ENCODE peak calls at places on chromosomes 4 and X, in five cellular contexts. E, M, Z, N and Q are unnamed samples.

GRCh38 chrX:54043696-54044125 is 562 bp downstream of the PHF8 start:
- DNase-seq in E (no peak), N (peak), Z (peak), M (peak), Q (peak)

GRCh38 chr4:145773581-145774234 is 93.8 kb downstream of the C4orf51 start:
- DNase-seq in N (no peak), E (no peak), M (peak), Z (no peak), Q (no peak)

GRCh38 chr4:29948451-29948850 is 771.7 kb upstream of the PCDH7 start:
- DNase-seq in N (no peak), E (no peak), Z (no peak), M (no peak), Q (no peak)

GRCh38 chr4:139628184-139629012 is 37.2 kb upstream of the MGST2 start:
- DNase-seq in Z (peak), M (peak), N (peak), E (no peak), Q (no peak)

GRCh38 chr4:8273450-8273849 is 3.9 kb downstream of the HTRA3 start:
- DNase-seq in M (no peak), N (no peak), E (no peak), Z (no peak), Q (no peak)

GRCh38 chrX:154734101-154734781 is 16.6 kb downstream of the GAB3 start:
- DNase-seq in Z (no peak), E (no peak), N (no peak), M (peak), Q (no peak)

GRCh38 chrX:150364347-150365050 is 1.4 kb downstream of the MAMLD1 start:
- DNase-seq in M (peak), N (no peak), E (no peak), Z (peak), Q (peak)

GRCh38 chr4:108103096-108103495 is 65.6 kb downstream of the LEF1 start:
- DNase-seq in Z (no peak), M (no peak), E (no peak), N (no peak), Q (no peak)

GRCh38 chrX:103153661-103154060 is 60.7 kb upstream of the NXF3 start:
- DNase-seq in Z (no peak), E (no peak), M (no peak), N (no peak), Q (no peak)

GRCh38 chrX:134453631-134454030 is 6.3 kb upstream of the HPRT1 start:
- DNase-seq in N (peak), M (peak), E (no peak), Z (no peak), Q (no peak)

GRCh38 chrX:117376460-117376859 is 740.1 kb downstream of the KLHL13 start:
- DNase-seq in N (no peak), E (peak), Z (no peak), M (no peak), Q (no peak)

GRCh38 chr4:182192511-182193181 is 50.6 kb upstream of the TENM3 start:
- DNase-seq in E (no peak), N (no peak), Z (no peak), M (no peak), Q (no peak)

GRCh38 chr4:48629458-48629857 is 139.4 kb downstream of the ZAR1 start:
- DNase-seq in Z (no peak), M (no peak), E (no peak), N (no peak), Q (no peak)

GRCh38 chrX:133676344-133677122 is 261.2 kb upstream of the GPC4 start:
- DNase-seq in N (peak), M (peak), Z (no peak), E (no peak), Q (no peak)

GRCh38 chrX:118632862-118633261 is 94.5 kb upstream of the IL13RA1 start:
- DNase-seq in Z (no peak), N (no peak), E (no peak), M (no peak), Q (no peak)

GRCh38 chr4:171676555-171677215 is 136.5 kb upstream of the GALNTL6 start:
- DNase-seq in N (no peak), E (no peak), Z (no peak), M (no peak), Q (no peak)

GRCh38 chr4:53055716-53056413 is 193.7 kb downstream of the RASL11B start:
- DNase-seq in N (no peak), E (no peak), Z (no peak), M (no peak), Q (no peak)

GRCh38 chrX:43655961-43656494 is at the start of gene MAOA:
- DNase-seq in M (peak), E (no peak), Z (peak), N (peak), Q (peak)

GRCh38 chr4:168511780-168512467 is 15.1 kb downstream of the PALLD start:
- DNase-seq in Z (peak), M (no peak), N (no peak), E (no peak), Q (peak)

GRCh38 chrX:142036111-142036510 is 132.4 kb downstream of the MAGEC1 start:
- DNase-seq in N (no peak), E (no peak), M (no peak), Z (no peak), Q (no peak)

GRCh38 chrX:153775631-153776595 is 4.9 kb upstream of the SRPK3 start:
- DNase-seq in N (no peak), M (no peak), Z (no peak), E (no peak), Q (no peak)

GRCh38 chr4:127936974-127937373 is 28.0 kb downstream of the MFSD8 start:
- DNase-seq in Z (no peak), E (no peak), M (no peak), N (no peak), Q (no peak)

GRCh38 chr4:6622744-6623143 is 17.7 kb upstream of the MRFAP1 start:
- DNase-seq in E (no peak), N (no peak), M (no peak), Z (no peak), Q (no peak)

GRCh38 chr4:83552924-83553323 is 17.0 kb downstream of the GPAT3 start:
- DNase-seq in N (no peak), M (no peak), E (no peak), Z (no peak), Q (no peak)

DNA sequence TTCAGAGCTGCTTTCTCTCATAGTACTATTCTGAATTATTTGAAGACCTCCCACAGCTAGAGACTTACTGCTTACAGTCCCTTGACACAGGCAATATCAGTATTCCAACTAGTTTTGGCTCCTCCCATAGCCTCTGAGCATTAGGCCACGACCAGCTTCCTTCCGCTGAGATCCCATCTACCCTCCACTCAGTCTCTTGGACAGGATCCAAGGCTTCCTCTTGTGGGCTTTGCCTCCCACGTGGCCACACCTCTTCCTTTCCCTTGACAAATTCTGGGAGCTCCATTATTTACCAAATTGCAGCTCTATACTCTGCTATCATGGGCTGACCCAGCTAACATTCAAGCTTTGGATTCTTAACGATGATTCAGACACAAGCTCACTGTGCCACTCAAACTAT is 470.4 kb upstream of the GALNT7 start:
- DNase-seq in M (no peak), N (no peak), E (no peak), Z (no peak), Q (no peak)
- TF ChIP-seq POLR2AphosphoS5 in M (no peak), N (no peak), E (no peak), Z (no peak), Q (no peak)

DNA sequence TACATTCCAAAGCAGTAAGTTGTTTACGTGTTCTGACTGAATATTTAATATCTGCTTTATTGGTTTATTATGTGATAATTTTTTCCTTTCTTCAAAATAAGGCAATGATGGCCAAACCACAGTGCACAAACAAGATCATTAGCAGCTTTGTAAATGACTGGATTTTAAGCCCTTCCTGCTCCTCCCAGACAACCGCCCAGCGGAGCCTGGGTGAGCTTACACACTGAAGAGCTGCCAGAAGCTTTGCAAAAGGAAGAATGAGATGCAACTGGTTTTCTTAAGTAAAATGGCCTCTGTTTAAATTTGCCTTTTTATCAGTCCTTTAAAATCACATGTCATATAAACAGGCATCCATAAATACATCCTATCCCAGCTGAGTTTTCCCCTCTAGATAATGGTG is 52.2 kb downstream of the SPARCL1 start:
- DNase-seq in E (no peak), M (no peak), Z (no peak), N (no peak), Q (no peak)
- H3K27ac ChIP-seq in E (no peak), M (no peak), Z (no peak), N (peak), Q (peak)

GRCh38 chrX:2502668-2503519 is 2.1 kb upstream of the DHRSX start:
- DNase-seq in E (no peak), N (peak), M (peak), Z (no peak), Q (no peak)
- TF ChIP-seq POLR2AphosphoS5 in E (no peak), N (no peak), M (no peak), Z (no peak), Q (no peak)

DNA sequence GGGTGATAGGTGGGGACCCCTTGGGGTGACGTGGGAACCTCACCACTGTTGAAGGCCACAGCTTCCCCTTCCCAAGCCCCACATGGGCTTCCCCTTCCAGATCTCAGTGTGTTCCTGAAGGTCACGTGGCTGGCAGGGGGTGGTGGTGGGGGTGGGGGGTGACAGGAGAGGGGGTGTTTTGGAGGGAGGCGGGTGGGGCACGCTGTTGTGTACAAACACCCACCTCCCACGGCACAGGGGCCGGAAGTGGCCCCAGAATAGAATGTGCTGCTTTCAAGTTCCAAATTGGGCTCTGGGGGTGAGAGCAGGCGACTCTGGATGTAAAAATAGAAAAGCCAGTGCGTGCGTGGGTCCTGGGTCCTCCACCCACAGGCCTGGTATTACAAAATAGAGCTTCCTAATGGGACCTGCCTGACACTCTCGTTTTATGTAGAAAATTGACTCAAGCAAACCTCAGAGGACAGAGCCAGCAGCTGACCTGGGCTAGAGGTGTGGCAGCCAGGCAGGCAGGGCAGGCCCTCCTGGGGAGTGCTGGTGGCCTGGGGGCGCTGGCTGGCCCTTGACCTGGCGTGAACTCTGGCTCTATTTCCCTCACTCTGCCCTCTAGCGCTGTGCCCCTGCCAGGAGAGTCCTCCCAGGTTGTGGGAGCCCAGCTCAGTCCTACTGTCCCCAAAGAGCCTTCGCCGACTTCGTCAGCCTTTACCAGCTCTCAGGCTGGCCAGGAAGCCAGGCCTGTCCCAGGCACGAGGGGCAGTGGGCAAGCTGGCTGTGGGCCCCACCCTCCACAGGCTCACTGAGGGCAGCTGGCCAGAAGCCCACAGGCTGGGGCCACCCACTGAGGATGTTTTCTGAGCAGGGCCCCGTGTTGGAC is 5.4 kb upstream of the SH3BP2 start:
- DNase-seq in Z (no peak), E (no peak), N (peak), M (peak), Q (peak)
- H3K27ac ChIP-seq in Z (no peak), E (no peak), N (peak), M (peak), Q (peak)